ENCODE peak calls at places on chromosomes 1 and 21, in seven cellular contexts. Q is T-cell; Y is RWPE1; F is posterior vena cava; D is stimulated activated CD4-positive, alpha-beta T cell treated with anti-CD3 and anti-CD28 coated beads, Interleukin-2, amount 100 ng/mL, for 48 hours; C is neural crest cell; U is NT2/D1. P is an unnamed sample.
A peak's percentile ranks its signal among the peaks of the same experiment; 100 is the strongest.

GRCh38 chr1:174005032-174005431 is 17.1 kb downstream of the RC3H1 start:
- DNase-seq in Q (no peak), Y (no peak), F (no peak), D (no peak), C (no peak), U (no peak), P (peak; percentile 85)

GRCh38 chr1:112702067-112702395 is 4.9 kb downstream of the RHOC start:
- DNase-seq in Q (no peak), Y (no peak), F (peak; percentile 34), D (no peak), C (no peak), U (no peak), P (no peak)

GRCh38 chr1:43653339-43653738 is 3.4 kb downstream of the KDM4A start:
- DNase-seq in Q (no peak), Y (no peak), F (peak; percentile 9), D (no peak), C (no peak), U (peak; percentile 87), P (peak; percentile 66)

GRCh38 chr1:22077728-22078127 is 25.2 kb downstream of the CDC42 start:
- DNase-seq in Q (no peak), Y (no peak), F (no peak), D (no peak), C (no peak), U (no peak), P (no peak)

GRCh38 chr1:22104865-22105437 is 37.9 kb downstream of the WNT4 start:
- DNase-seq in Q (peak; percentile 51), Y (no peak), F (no peak), D (no peak), C (no peak), U (no peak), P (no peak)

GRCh38 chr1:173043253-173043652 is 7.5 kb downstream of the TNFSF18 start:
- DNase-seq in Q (no peak), Y (no peak), F (no peak), D (no peak), C (no peak), U (no peak), P (peak; percentile 4)

GRCh38 chr1:6770727-6771567 is 14.3 kb upstream of the CAMTA1 start:
- DNase-seq in Q (no peak), Y (peak; percentile 64), F (peak; percentile 60), D (no peak), C (no peak), U (peak; percentile 30), P (no peak)

GRCh38 chr1:12591267-12591938 is 26.6 kb downstream of the DHRS3 start:
- DNase-seq in Q (no peak), Y (no peak), F (peak; percentile 89), D (no peak), C (no peak), U (no peak), P (no peak)

GRCh38 chr1:38131024-38131585 is 84.5 kb upstream of the POU3F1 start:
- DNase-seq in Q (no peak), Y (no peak), F (no peak), D (no peak), C (no peak), U (no peak), P (no peak)

GRCh38 chr1:107990606-107991005 is 25.6 kb upstream of the VAV3 start:
- DNase-seq in Q (no peak), Y (peak; percentile 33), F (no peak), D (no peak), C (no peak), U (no peak), P (no peak)

GRCh38 chr1:117534995-117535467 is 70.8 kb upstream of the TENT5C start:
- DNase-seq in Q (no peak), Y (peak; percentile 33), F (no peak), D (peak; percentile 29), C (peak; percentile 23), U (peak; percentile 91), P (peak; percentile 78)

GRCh38 chr1:6507461-6507911 is 16.0 kb upstream of the PLEKHG5 start:
- DNase-seq in Q (no peak), Y (no peak), F (no peak), D (no peak), C (no peak), U (no peak), P (no peak)

GRCh38 chr21:39040494-39041110 is 142.6 kb downstream of the PSMG1 start:
- DNase-seq in Q (no peak), Y (no peak), F (no peak), D (no peak), C (no peak), U (no peak), P (no peak)

GRCh38 chr21:44290327-44291077 is 4.8 kb downstream of the AIRE start:
- DNase-seq in Q (no peak), Y (no peak), F (no peak), D (no peak), C (no peak), U (no peak), P (no peak)

GRCh38 chr1:69290266-69290665 is 277.5 kb upstream of the LRRC7 start:
- DNase-seq in Q (no peak), Y (no peak), F (no peak), D (no peak), C (no peak), U (no peak), P (no peak)

GRCh38 chr1:17010601-17011438 is 908 bp downstream of the ATP13A2 start:
- DNase-seq in Q (no peak), Y (no peak), F (peak; percentile 87), D (no peak), C (no peak), U (no peak), P (peak; percentile 62)

GRCh38 chr1:147214842-147215539 is 10.1 kb downstream of the FMO5 start:
- DNase-seq in Q (no peak), Y (no peak), F (no peak), D (no peak), C (no peak), U (no peak), P (no peak)

GRCh38 chr1:58739851-58740466 is 40.1 kb upstream of the MYSM1 start:
- DNase-seq in Q (no peak), Y (peak; percentile 55), F (no peak), D (no peak), C (peak; percentile 23), U (peak; percentile 44), P (peak; percentile 72)

GRCh38 chr1:28437924-28438699 is 67.7 kb upstream of the RCC1 start:
- DNase-seq in Q (no peak), Y (peak; percentile 91), F (peak; percentile 94), D (no peak), C (peak; percentile 5), U (peak; percentile 48), P (peak; percentile 76)

GRCh38 chr1:215358356-215358755 is 208.7 kb upstream of the KCTD3 start:
- DNase-seq in Q (no peak), Y (no peak), F (no peak), D (no peak), C (no peak), U (no peak), P (no peak)

GRCh38 chr1:6358144-6358624 is 35.4 kb downstream of the ACOT7 start:
- DNase-seq in Q (no peak), Y (peak; percentile 39), F (no peak), D (no peak), C (no peak), U (no peak), P (no peak)

GRCh38 chr21:44548381-44548780 is 2.9 kb downstream of the KRTAP10-2 start:
- DNase-seq in Q (no peak), Y (no peak), F (no peak), D (no peak), C (no peak), U (no peak), P (no peak)

GRCh38 chr1:244010191-244010590 is 40.9 kb upstream of the ZBTB18 start:
- DNase-seq in Q (no peak), Y (no peak), F (no peak), D (peak; percentile 22), C (no peak), U (no peak), P (no peak)

GRCh38 chr21:44574457-44575306 is 1.2 kb downstream of the KRTAP10-4 start:
- DNase-seq in Q (no peak), Y (no peak), F (peak; percentile 74), D (no peak), C (no peak), U (no peak), P (no peak)

GRCh38 chr1:40786995-40787705 is 3.6 kb downstream of the KCNQ4 start:
- DNase-seq in Q (no peak), Y (no peak), F (no peak), D (no peak), C (no peak), U (no peak), P (no peak)

GRCh38 chr21:27036736-27037301 is 69.9 kb upstream of the ADAMTS5 start:
- DNase-seq in Q (no peak), Y (no peak), F (no peak), D (no peak), C (no peak), U (no peak), P (no peak)

GRCh38 chr1:223674119-223674890 is 8.8 kb upstream of the CAPN8 start:
- DNase-seq in Q (no peak), Y (no peak), F (no peak), D (no peak), C (no peak), U (peak; percentile 54), P (no peak)

GRCh38 chr1:58457023-58457635 is 89.4 kb downstream of the OMA1 start:
- DNase-seq in Q (no peak), Y (no peak), F (no peak), D (no peak), C (no peak), U (no peak), P (no peak)

GRCh38 chr1:58392083-58392482 is 154.4 kb downstream of the OMA1 start:
- DNase-seq in Q (no peak), Y (no peak), F (no peak), D (no peak), C (no peak), U (no peak), P (no peak)

GRCh38 chr1:38285807-38286530 is 239.4 kb upstream of the POU3F1 start:
- DNase-seq in Q (no peak), Y (no peak), F (no peak), D (no peak), C (no peak), U (peak; percentile 95), P (no peak)

GRCh38 chr21:18677632-18678031 is 274.0 kb upstream of the TMPRSS15 start:
- DNase-seq in Q (no peak), Y (no peak), F (no peak), D (no peak), C (no peak), U (no peak), P (no peak)

GRCh38 chr1:89465201-89465600 is 59.4 kb upstream of the LRRC8B start:
- DNase-seq in Q (no peak), Y (peak; percentile 36), F (no peak), D (no peak), C (no peak), U (no peak), P (peak; percentile 67)

GRCh38 chr1:15849775-15850449 is 2.4 kb downstream of the SPEN start:
- DNase-seq in Q (no peak), Y (no peak), F (no peak), D (peak; percentile 22), C (peak; percentile 68), U (no peak), P (peak; percentile 89)

GRCh38 chr1:119861547-119861946 is 34.8 kb downstream of the ADAM30 start:
- DNase-seq in Q (no peak), Y (no peak), F (no peak), D (no peak), C (no peak), U (no peak), P (no peak)

GRCh38 chr1:38743184-38743583 is 116.4 kb downstream of the RRAGC start:
- DNase-seq in Q (no peak), Y (no peak), F (no peak), D (no peak), C (no peak), U (no peak), P (no peak)

GRCh38 chr1:113792986-113793385 is 19.3 kb downstream of the RSBN1 start:
- DNase-seq in Q (no peak), Y (peak; percentile 8), F (no peak), D (no peak), C (no peak), U (no peak), P (no peak)

GRCh38 chr1:21781971-21782867 is 730 bp downstream of the USP48 start:
- DNase-seq in Q (peak; percentile 26), Y (peak; percentile 34), F (peak; percentile 87), D (peak; percentile 39), C (peak; percentile 26), U (no peak), P (peak; percentile 83)

GRCh38 chr1:87968259-87968955 is 639.7 kb downstream of the LMO4 start:
- DNase-seq in Q (no peak), Y (no peak), F (peak; percentile 82), D (no peak), C (peak; percentile 6), U (no peak), P (no peak)

P was measured in NB4.